ENCODE peak calls at places on chromosomes 5 and 9, in four cellular contexts. I is K562, B is HepG2, J is GM12878. M is an unnamed sample.

GRCh38 chr5:154707641-154708040 is 47.5 kb upstream of the LARP1 start:
- DNase-seq in J (no peak), I (no peak), B (no peak), M (no peak)

GRCh38 chr9:93138171-93138764 is 4.2 kb upstream of the NINJ1 start:
- DNase-seq in J (no peak), I (no peak), B (no peak), M (no peak)

GRCh38 chr5:40240111-40240510 is 439.6 kb upstream of the PTGER4 start:
- DNase-seq in I (no peak), J (no peak), B (no peak), M (no peak)

GRCh38 chr5:114055810-114056476 is 305.9 kb upstream of the KCNN2 start:
- DNase-seq in J (no peak), B (no peak), I (no peak), M (no peak)

GRCh38 chr5:45042283-45042682 is 233.5 kb downstream of the MRPS30 start:
- DNase-seq in B (no peak), I (no peak), J (no peak), M (no peak)

GRCh38 chr9:77673912-77674791 is 26.0 kb upstream of the GNA14 start:
- DNase-seq in B (peak), I (no peak), J (no peak), M (peak)

GRCh38 chr5:55993013-55993412 is 1.8 kb downstream of the IL6ST start:
- DNase-seq in I (no peak), J (no peak), B (no peak), M (no peak)

GRCh38 chr9:87613265-87614111 is 112.4 kb upstream of the CTSL start:
- DNase-seq in J (peak), B (peak), I (no peak), M (peak)

GRCh38 chr5:395156-395920 is 47.6 kb upstream of the EXOC3 start:
- DNase-seq in I (peak), J (no peak), B (no peak), M (no peak)

GRCh38 chr9:28014212-28014611 is 440.9 kb upstream of the C9orf72 start:
- DNase-seq in B (no peak), J (no peak), I (no peak), M (no peak)

GRCh38 chr9:112489039-112489546 is 2.5 kb downstream of the KIAA1958 start:
- DNase-seq in I (no peak), J (no peak), B (peak), M (no peak)

GRCh38 chr9:106878943-106879916 is 16.3 kb downstream of the ZNF462 start:
- DNase-seq in I (no peak), B (no peak), J (no peak), M (peak)
- TF ChIP-seq ESRRA in I (no peak), B (no peak), J (no peak), M (no peak)

DNA sequence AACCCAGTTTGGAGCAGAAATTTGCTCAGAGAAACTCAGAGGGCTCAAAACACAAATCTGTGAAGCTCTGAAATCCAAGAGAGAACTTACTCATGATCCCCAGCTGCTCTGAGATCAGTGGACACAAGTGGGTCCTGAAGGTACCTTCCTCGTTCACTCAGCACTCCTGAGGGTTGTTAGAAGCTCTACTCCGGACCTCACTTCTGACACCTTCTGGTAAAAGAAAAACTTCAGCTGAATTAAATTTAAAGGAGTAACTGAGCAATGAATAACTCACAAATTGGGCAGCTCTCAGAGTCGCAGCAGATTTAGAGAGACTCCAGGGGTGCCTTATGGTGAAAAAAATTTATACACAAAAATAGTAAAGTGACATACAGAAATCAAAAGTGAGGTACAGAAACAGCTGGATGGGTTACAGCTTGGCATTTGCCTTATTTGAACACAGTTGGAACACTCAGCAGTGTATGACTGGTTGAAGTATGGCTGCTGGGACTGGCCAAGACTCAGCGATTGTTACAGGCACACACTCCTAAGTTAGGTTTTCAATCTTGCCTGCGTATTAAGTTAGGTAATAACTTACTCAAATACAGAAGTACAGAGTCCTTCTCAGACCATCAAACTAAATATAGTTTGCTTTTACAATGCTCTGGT is 32.5 kb downstream of the INSL4 start:
- DNase-seq in I (no peak), B (peak), J (no peak), M (peak)
- TF ChIP-seq MAX in I (no peak), B (no peak), J (no peak), M (no peak)

GRCh38 chr9:133795049-133795448 is 56.9 kb upstream of the SARDH start:
- DNase-seq in J (no peak), I (no peak), B (no peak), M (no peak)

GRCh38 chr9:133792721-133793470 is 54.7 kb upstream of the SARDH start:
- DNase-seq in I (peak), J (no peak), B (peak), M (peak)

GRCh38 chr9:133791735-133792649 is 53.8 kb upstream of the SARDH start:
- DNase-seq in I (no peak), B (no peak), J (no peak), M (no peak)

GRCh38 chr9:133794006-133794760 is 56.0 kb upstream of the SARDH start:
- DNase-seq in I (no peak), B (no peak), J (no peak), M (no peak)

DNA sequence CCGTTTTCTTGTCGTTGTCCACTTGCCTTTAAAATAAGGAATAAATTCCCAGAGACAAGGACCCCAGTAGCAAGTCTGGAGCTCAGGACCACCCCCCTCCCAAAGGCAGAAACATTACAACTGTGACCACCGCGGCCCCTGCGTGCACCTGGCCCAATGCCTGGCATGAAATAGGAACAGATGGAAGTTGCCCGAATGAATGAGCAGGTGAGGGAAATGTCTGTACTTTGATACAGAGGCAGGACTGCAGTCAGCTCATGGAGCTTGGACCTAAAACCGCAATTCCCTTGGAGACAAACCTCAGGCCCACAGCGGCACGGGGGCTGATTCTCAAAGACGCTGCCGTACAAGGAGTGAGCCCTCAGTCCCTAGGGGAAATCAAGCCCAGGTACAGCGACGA is 55.3 kb upstream of the SARDH start:
- DNase-seq in B (no peak), J (no peak), I (no peak), M (no peak)
- TF ChIP-seq POLR2AphosphoS2 in B (no peak), J (no peak), I (no peak), M (no peak)

GRCh38 chr9:136244776-136245193 is 827 bp downstream of the QSOX2 start:
- DNase-seq in J (no peak), I (no peak), B (no peak), M (no peak)

GRCh38 chr9:136244116-136244775 is 1.4 kb downstream of the QSOX2 start:
- DNase-seq in J (peak), B (peak), I (no peak), M (no peak)

GRCh38 chr9:136246849-136247550 is 1.4 kb upstream of the QSOX2 start:
- DNase-seq in J (no peak), I (no peak), B (no peak), M (no peak)

GRCh38 chr9:136243631-136244030 is 2.0 kb downstream of the QSOX2 start:
- DNase-seq in I (no peak), J (peak), B (no peak), M (no peak)

GRCh38 chr9:136245194-136246150 is at the start of gene QSOX2:
- DNase-seq in J (peak), B (peak), I (peak), M (peak)
- TF ChIP-seq ESRRA in J (no peak), B (no peak), I (no peak), M (no peak)

GRCh38 chr5:75052461-75053285 is at the start of gene GCNT4:
- DNase-seq in J (no peak), I (no peak), B (no peak), M (peak)

GRCh38 chr5:75054110-75054930 is 2.0 kb upstream of the GCNT4 start:
- DNase-seq in I (no peak), B (no peak), J (no peak), M (no peak)

GRCh38 chr5:75055727-75056144 is 3.4 kb upstream of the GCNT4 start:
- DNase-seq in J (no peak), I (no peak), B (peak), M (no peak)

GRCh38 chr5:75051217-75051751 is 1.1 kb downstream of the GCNT4 start:
- DNase-seq in B (no peak), I (no peak), J (no peak), M (no peak)

GRCh38 chr5:75053286-75054109 is 1.1 kb upstream of the GCNT4 start:
- DNase-seq in I (peak), J (no peak), B (peak), M (peak)
- TF ChIP-seq MAX in I (no peak), J (no peak), B (peak), M (peak)

GRCh38 chr9:108475813-108476212 is 380.0 kb downstream of the ACTL7B start:
- DNase-seq in B (peak), J (no peak), I (no peak), M (no peak)

GRCh38 chr9:108478871-108479332 is 376.9 kb downstream of the ACTL7B start:
- DNase-seq in J (peak), I (no peak), B (peak), M (peak)

GRCh38 chr9:108476574-108476973 is 379.2 kb downstream of the ACTL7B start:
- DNase-seq in B (no peak), I (no peak), J (no peak), M (no peak)

GRCh38 chr9:108478431-108478837 is 377.4 kb downstream of the ACTL7B start:
- DNase-seq in B (no peak), I (no peak), J (no peak), M (peak)

DNA sequence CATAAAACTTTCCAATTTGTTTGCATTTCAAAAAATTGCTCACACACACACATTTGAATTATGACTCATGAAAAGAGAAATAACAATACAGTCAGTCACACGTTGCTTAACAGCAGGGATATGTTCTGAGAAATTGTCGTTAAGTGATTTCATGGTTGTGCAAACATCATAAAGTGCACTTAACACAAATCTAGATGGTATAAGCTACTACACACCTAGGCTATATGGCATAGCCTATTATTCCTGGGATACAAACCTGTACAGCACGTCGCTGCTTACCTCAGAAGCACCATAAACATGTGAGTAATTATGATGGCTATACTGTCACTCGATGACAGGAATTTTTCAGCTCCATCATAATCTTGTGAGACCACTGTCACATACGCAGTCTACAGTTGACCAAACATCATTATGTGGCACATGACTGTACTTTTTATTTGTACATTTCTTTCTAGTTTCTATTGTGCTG is 378.2 kb downstream of the ACTL7B start:
- DNase-seq in I (no peak), B (peak), J (no peak), M (peak)
- TF ChIP-seq POLR2AphosphoS2 in I (no peak), B (no peak), J (no peak), M (no peak)

DNA sequence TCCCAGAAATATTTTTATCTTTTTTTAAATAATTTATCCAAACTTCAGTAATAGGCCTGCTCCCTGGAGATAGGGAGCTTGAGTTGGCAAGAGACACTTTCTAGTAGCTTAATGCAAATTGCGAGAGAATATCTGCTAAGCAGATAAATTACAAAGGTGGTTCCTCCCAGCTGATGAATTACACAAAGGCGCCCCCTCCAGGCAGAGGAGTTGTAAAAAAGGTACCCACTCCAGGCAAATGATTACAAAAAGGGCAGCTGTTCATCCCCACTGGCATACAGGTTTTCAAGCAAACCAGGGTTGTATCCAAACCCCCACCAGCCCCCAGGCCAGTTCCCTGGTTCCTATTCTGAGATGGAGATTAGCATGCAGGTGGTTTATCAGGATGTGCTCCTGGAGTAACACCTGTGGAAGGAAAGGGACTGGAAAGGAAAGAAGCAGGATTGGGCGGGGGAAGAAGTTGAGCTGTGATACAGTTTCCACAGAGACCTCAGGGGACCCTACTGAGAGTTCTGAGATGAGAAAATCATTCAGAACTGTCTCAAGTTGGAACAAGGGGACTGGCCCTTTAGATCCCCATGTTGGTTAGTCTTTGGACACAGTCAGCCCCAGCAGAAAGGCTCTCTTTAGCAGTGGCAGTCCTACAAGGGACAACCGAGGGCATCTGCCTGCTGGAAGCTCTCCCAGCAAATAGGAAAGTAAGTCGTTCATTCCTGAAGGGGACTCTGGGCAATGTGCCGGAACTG is 25.5 kb downstream of the ESM1 start:
- DNase-seq in I (peak), B (peak), J (no peak), M (no peak)
- TF ChIP-seq ESRRA in I (no peak), B (no peak), J (no peak), M (no peak)

GRCh38 chr5:3007577-3007976 is 256.1 kb upstream of the IRX2 start:
- DNase-seq in J (no peak), B (no peak), I (no peak), M (no peak)

GRCh38 chr5:3006526-3006925 is 255.0 kb upstream of the IRX2 start:
- DNase-seq in I (no peak), B (no peak), J (no peak), M (no peak)

GRCh38 chr5:3004361-3005080 is 253.0 kb upstream of the IRX2 start:
- DNase-seq in I (no peak), J (no peak), B (no peak), M (no peak)

GRCh38 chr5:3009605-3010004 is 258.1 kb upstream of the IRX2 start:
- DNase-seq in J (no peak), I (no peak), B (no peak), M (no peak)

GRCh38 chr5:3006961-3007551 is 255.6 kb upstream of the IRX2 start:
- DNase-seq in B (no peak), I (no peak), J (no peak), M (no peak)
- TF ChIP-seq MAX in B (no peak), I (no peak), J (no peak), M (no peak)

GRCh38 chr9:125998837-125999503 is 251.8 kb downstream of the PBX3 start:
- DNase-seq in I (no peak), B (no peak), J (no peak), M (no peak)
- TF ChIP-seq POLR2AphosphoS2 in I (no peak), B (no peak), J (no peak), M (no peak)

M was measured in A549.